ENCODE peak calls at places on chromosomes 1 and 21, in four cellular contexts. I, S, K and H are unnamed samples. For H3K36me3, the result is how much of the 10 kb centered on the place peaks cover.

GRCh38 chr21:44432841-44433790 is 22.2 kb upstream of the LRRC3 start:
- DNase-seq in I (no peak), S (no peak), K (no peak), H (no peak)

GRCh38 chr1:229579101-229579651 is 20.7 kb upstream of the ABCB10 start:
- DNase-seq in I (peak), S (no peak), K (no peak), H (no peak)

GRCh38 chr1:110235839-110236682 is 25.9 kb downstream of the KCNC4 start:
- DNase-seq in I (peak), S (no peak), K (peak), H (no peak)

GRCh38 chr21:17537299-17537698 is 24.5 kb downstream of the CXADR start:
- DNase-seq in I (no peak), S (no peak), K (no peak), H (no peak)

GRCh38 chr1:163069142-163069541 is at the start of gene RGS4:
- DNase-seq in I (peak), S (no peak), K (peak), H (no peak)

GRCh38 chr1:151570819-151571218 is 30.7 kb downstream of the TUFT1 start:
- DNase-seq in I (no peak), S (no peak), K (no peak), H (no peak)

GRCh38 chr1:115062542-115063004 is 26.7 kb downstream of the TSPAN2 start:
- DNase-seq in I (peak), S (peak), K (no peak), H (peak)

GRCh38 chr1:55504306-55504706 is 289.1 kb upstream of the USP24 start:
- DNase-seq in I (peak), S (no peak), K (no peak), H (no peak)

GRCh38 chr1:207152792-207153434 is 48.9 kb downstream of the C4BPA start:
- DNase-seq in I (no peak), S (no peak), K (peak), H (no peak)

GRCh38 chr21:39373634-39374033 is 24.7 kb upstream of the HMGN1 start:
- DNase-seq in I (peak), S (no peak), K (no peak), H (no peak)

GRCh38 chr1:37561794-37562132 is 5.0 kb downstream of the DNALI1 start:
- DNase-seq in I (peak), S (no peak), K (peak), H (no peak)

GRCh38 chr1:153353226-153353947 is 4.3 kb upstream of the S100A9 start:
- DNase-seq in I (peak), S (no peak), K (peak), H (no peak)

GRCh38 chr1:65769621-65770020 is 23.1 kb upstream of the PDE4B start:
- DNase-seq in I (peak), S (no peak), K (no peak), H (no peak)

GRCh38 chr1:205582471-205583291 is 49.1 kb downstream of the ELK4 start:
- DNase-seq in I (no peak), S (no peak), K (no peak), H (peak)

GRCh38 chr21:15441060-15441493 is 288.7 kb upstream of the USP25 start:
- DNase-seq in I (no peak), S (no peak), K (no peak), H (no peak)

GRCh38 chr1:181726608-181727007 is 243.3 kb downstream of the CACNA1E start:
- DNase-seq in I (no peak), S (no peak), K (no peak), H (no peak)

GRCh38 chr1:31689821-31690220 is 14.0 kb downstream of the COL16A1 start:
- DNase-seq in I (peak), S (no peak), K (peak), H (peak)

GRCh38 chr1:114224196-114224907 is 70.7 kb upstream of the SYT6 start:
- DNase-seq in I (no peak), S (no peak), K (no peak), H (no peak)

GRCh38 chr1:150764617-150765090 is 924 bp downstream of the CTSS start:
- DNase-seq in I (peak), S (no peak), K (no peak), H (no peak)

GRCh38 chr1:70727891-70728443 is 316.9 kb downstream of the CTH start:
- DNase-seq in I (no peak), S (no peak), K (no peak), H (no peak)

GRCh38 chr1:31084782-31085569 is 19.5 kb upstream of the PUM1 start:
- DNase-seq in I (no peak), S (no peak), K (no peak), H (no peak)

GRCh38 chr21:32484706-32485380 is 72.3 kb downstream of the EVA1C start:
- DNase-seq in I (no peak), S (no peak), K (no peak), H (no peak)

GRCh38 chr1:218361298-218362065 is 16.3 kb downstream of the TGFB2 start:
- DNase-seq in I (peak), S (no peak), K (peak), H (no peak)

GRCh38 chr21:30257773-30258172 is 25.0 kb downstream of the KRTAP24-1 start:
- DNase-seq in I (no peak), S (no peak), K (no peak), H (no peak)

GRCh38 chr1:93180723-93181613 is at the start of gene CCDC18:
- DNase-seq in I (peak), S (no peak), K (peak), H (no peak)

GRCh38 chr1:55402117-55402516 is 187.0 kb upstream of the USP24 start:
- DNase-seq in I (peak), S (no peak), K (no peak), H (no peak)

GRCh38 chr1:201573030-201573429 is 34.1 kb downstream of the NAV1 start:
- DNase-seq in I (no peak), S (no peak), K (no peak), H (no peak)

GRCh38 chr1:51519048-51519856 is at the start of gene EPS15:
- DNase-seq in I (peak), S (peak), K (peak), H (peak)

GRCh38 chr1:156104861-156105546 is 9.5 kb upstream of the LMNA start:
- DNase-seq in I (no peak), S (no peak), K (no peak), H (no peak)

GRCh38 chr1:118617916-118618315 is 370.2 kb downstream of the TBX15 start:
- DNase-seq in I (no peak), S (no peak), K (no peak), H (no peak)

GRCh38 chr1:176111835-176112234 is 95.3 kb downstream of the COP1 start:
- DNase-seq in I (peak), S (no peak), K (no peak), H (no peak)

GRCh38 chr1:212060632-212061472 is 25.3 kb downstream of the DTL start:
- DNase-seq in I (peak), S (no peak), K (no peak), H (no peak)

GRCh38 chr21:46080171-46081021 is 17.5 kb upstream of the COL6A2 start:
- DNase-seq in I (no peak), S (no peak), K (no peak), H (peak)

GRCh38 chr1:156795787-156796186 is 20.9 kb downstream of the SH2D2A start:
- DNase-seq in I (peak), S (no peak), K (no peak), H (no peak)

GRCh38 chr1:222462598-222462997 is 85.3 kb downstream of the HHIPL2 start:
- DNase-seq in I (no peak), S (no peak), K (no peak), H (no peak)

GRCh38 chr1:222928212-222928611 is 113.4 kb downstream of the DISP1 start:
- DNase-seq in I (peak), S (no peak), K (no peak), H (no peak)

GRCh38 chr1:39275836-39276507 is 71.5 kb downstream of the MACF1 start:
- DNase-seq in I (peak), S (no peak), K (no peak), H (no peak)

GRCh38 chr1:165443539-165444289 is 1.2 kb downstream of the RXRG start:
- DNase-seq in I (no peak), S (no peak), K (no peak), H (no peak)

GRCh38 chr21:43864806-43865470 is at the start of gene AGPAT3:
- DNase-seq in I (peak), S (peak), K (no peak), H (no peak)

GRCh38 chr1:191520345-191520744 is 637.9 kb upstream of the RGS18 start:
- DNase-seq in I (no peak), S (no peak), K (no peak), H (no peak)
- H3K36me3 ChIP-seq in I (under half), S (under half), K (under half), H (under half)

GRCh38 chr1:87331319-87332269 is 2.9 kb downstream of the LMO4 start:
- DNase-seq in I (peak), S (peak), K (peak), H (peak)
- H3K27ac ChIP-seq in I (peak), S (peak), K (peak), H (peak)

GRCh38 chr1:193060938-193061337 is 1.5 kb downstream of the RO60 start:
- DNase-seq in I (peak), S (no peak), K (no peak), H (no peak)
- H3K36me3 ChIP-seq in I (under half), S (under half), K (under half), H (under half)

DNA sequence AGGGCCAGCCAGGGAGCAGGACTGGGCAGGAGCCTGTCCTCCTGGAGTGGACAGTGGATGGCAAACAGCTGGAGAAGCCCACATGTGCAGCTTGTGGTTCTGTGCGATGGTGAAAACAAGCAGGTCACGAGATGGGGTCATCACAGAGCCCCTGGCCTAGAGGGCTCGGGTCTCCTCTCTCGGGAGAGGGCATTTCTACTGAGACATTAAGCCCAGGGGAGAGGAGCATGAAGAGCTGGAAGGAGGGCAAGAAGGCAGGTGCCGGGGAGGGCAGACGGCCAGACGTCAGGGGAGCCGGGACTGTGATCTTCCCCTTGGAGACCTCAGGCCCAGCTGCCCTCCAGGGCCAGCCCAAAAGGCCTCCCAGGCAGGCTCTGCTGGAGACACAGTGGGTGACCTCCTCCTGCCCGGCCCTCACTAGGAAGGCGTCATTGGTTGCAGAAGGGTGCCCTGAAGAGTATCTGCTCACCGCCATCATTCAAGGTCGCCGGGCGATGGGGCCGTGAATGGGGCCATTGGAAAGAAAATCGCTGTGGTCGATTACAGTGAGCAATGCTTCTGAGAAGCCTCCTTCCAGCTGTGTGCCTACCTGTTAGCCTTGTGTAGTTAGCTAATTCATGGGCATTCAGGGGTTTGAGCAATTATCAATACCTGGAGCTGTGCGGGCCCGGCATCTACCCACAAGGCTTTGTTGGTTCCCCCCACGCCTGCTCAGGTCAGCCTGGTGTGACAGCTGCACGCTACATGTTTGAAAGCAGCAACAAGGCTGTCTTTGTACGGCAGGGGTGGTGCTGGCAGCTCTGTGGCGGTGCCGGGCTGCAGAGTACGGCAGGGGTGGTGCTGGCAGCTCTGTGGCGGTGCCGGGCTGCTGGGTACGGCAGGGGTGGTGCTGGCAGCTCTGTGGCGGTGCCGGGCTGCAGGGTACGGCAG is 72.3 kb upstream of the ACTRT2 start:
- DNase-seq in I (no peak), S (no peak), K (no peak), H (peak)
- H3K27ac ChIP-seq in I (no peak), S (no peak), K (no peak), H (no peak)